ENCODE peak calls at places on chromosomes 2 and 18, in five cellular contexts. Z is fibroblast of the aortic adventitia, O is AG04450, J is GM23338, E is epithelial cell of esophagus. S is an unnamed sample.

GRCh38 chr2:202311823-202312388 is 46.3 kb downstream of the NOP58 start:
- DNase-seq in O (no peak), E (no peak), J (peak; percentile 4), Z (no peak), S (no peak)

GRCh38 chr2:172496096-172496709 is 59.7 kb upstream of the PDK1 start:
- DNase-seq in O (no peak), J (no peak), E (no peak), Z (no peak), S (no peak)

GRCh38 chr2:121565389-121566250 is 34.9 kb downstream of the RNU4ATAC start:
- DNase-seq in Z (no peak), O (no peak), E (no peak), J (no peak), S (no peak)

GRCh38 chr2:223418800-223419199 is 183.4 kb downstream of the SCG2 start:
- DNase-seq in J (no peak), E (no peak), O (no peak), Z (no peak), S (no peak)

GRCh38 chr2:137381731-137382130 is 582.5 kb upstream of the HNMT start:
- DNase-seq in O (no peak), Z (no peak), J (no peak), E (no peak), S (no peak)

GRCh38 chr2:216799873-216800421 is 59.9 kb downstream of the TNP1 start:
- DNase-seq in J (no peak), Z (peak; percentile 61), E (peak; percentile 7), O (peak; percentile 32), S (no peak)

GRCh38 chr18:55343396-55344073 is 244.5 kb downstream of the TCF4 start:
- DNase-seq in J (peak; percentile 60), O (no peak), E (peak; percentile 24), Z (peak; percentile 64), S (no peak)

GRCh38 chr2:237688081-237688480 is 60.7 kb downstream of the LRRFIP1 start:
- DNase-seq in Z (no peak), J (no peak), O (no peak), E (no peak), S (no peak)

GRCh38 chr2:101986386-101986785 is 5.4 kb upstream of the IL1R2 start:
- DNase-seq in J (no peak), Z (no peak), O (no peak), E (peak; percentile 49), S (no peak)

GRCh38 chr2:138997849-138998517 is 217.8 kb upstream of the NXPH2 start:
- DNase-seq in J (no peak), E (peak; percentile 90), Z (peak; percentile 13), O (no peak), S (no peak)

GRCh38 chr2:109511168-109511567 is 102.6 kb downstream of the SEPTIN10 start:
- DNase-seq in E (no peak), Z (no peak), J (no peak), O (no peak), S (no peak)

GRCh38 chr2:186748354-186748753 is 54.5 kb downstream of the FAM171B start:
- DNase-seq in E (peak; percentile 34), J (no peak), Z (no peak), O (no peak), S (peak; percentile 14)

GRCh38 chr18:40407913-40408312 is 1547.1 kb upstream of the PIK3C3 start:
- DNase-seq in Z (no peak), O (no peak), J (no peak), E (no peak), S (no peak)

GRCh38 chr2:207674826-207675225 is 36.6 kb upstream of the CCNYL1 start:
- DNase-seq in Z (no peak), E (no peak), O (no peak), J (peak; percentile 62), S (no peak)

GRCh38 chr18:21914739-21915319 is 174.2 kb downstream of the MIB1 start:
- DNase-seq in Z (peak; percentile 80), O (peak; percentile 18), J (peak; percentile 85), E (peak; percentile 54), S (no peak)

GRCh38 chr2:202780514-202781021 is 91.0 kb downstream of the ICA1L start:
- DNase-seq in Z (peak; percentile 52), E (peak; percentile 94), O (peak; percentile 2), J (no peak), S (peak; percentile 9)

DNA sequence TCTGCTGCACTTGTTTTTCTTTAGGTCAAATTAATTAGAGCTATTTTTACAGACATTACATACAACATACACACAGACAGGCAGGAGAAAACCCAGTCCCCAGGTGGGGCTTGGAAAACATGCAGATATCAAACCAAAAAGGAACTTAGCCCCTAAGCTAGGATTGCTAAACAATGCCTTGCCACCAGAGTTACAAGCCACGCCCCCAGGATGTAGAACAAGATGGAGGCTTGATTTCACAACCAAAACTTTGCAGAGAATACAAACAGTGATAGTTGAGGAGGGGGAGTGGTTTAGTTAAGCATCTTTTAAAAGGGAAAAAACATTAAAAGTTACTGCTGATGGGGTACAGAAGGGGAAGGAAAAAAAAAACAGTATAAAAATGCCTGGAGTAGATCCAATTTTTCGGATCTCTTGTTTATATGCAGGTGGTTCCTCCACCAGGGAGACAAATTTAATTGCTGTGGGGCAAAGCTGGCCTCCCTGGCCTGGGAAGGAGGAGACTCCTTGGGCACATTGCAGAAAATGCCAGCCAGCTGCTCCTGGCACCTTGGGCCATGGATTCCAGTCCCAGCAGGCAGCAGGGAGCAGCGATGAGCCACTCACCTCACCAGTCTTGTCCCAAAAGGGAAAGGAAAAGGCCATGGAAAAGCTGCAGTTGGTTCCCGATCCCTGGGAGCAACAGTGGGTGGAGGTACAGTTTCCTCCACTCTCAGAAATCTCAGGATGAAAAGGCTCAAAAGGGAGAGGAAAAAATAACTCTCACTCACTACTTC is 348.4 kb upstream of the REG3G start:
- DNase-seq in Z (no peak), O (no peak), E (no peak), J (peak; percentile 40), S (no peak)
- TF ChIP-seq CTCF in Z (no peak), O (no peak), E (no peak), J (no peak), S (no peak)

GRCh38 chr18:3995476-3996102 is 459.5 kb downstream of the DLGAP1 start:
- DNase-seq in O (peak; percentile 54), Z (peak; percentile 90), E (peak; percentile 81), J (peak; percentile 92), S (peak; percentile 65)
- H3K4me3 ChIP-seq in O (no peak overlapping the region), Z (no peak overlapping the region), E (no peak overlapping the region), J (no peak overlapping the region), S (no peak overlapping the region)

DNA sequence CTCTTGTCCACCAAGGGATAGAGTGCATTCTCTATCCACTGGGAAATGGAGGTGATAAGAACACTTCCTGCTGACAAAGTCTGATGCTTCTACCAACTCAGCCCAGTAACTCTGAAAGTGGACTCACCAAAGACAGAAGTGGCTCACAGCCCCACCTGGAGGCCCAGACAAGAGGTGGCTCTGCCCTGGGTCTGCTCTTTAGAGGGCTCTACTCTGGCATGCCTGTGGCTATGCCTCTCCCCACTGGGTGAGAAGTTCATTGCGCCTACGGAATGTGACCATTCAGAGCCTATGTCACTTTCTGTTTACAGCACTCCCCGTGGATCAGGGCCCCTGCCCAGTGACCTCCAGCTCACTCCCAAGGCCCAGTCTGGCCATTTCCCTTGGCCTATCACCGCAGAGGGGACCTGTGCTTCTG is 13.5 kb upstream of the XDH start:
- DNase-seq in E (peak; percentile 68), J (peak; percentile 39), O (no peak), Z (peak; percentile 35), S (no peak)
- TF ChIP-seq CTCF in E (peak; percentile 40), J (peak; percentile 19), O (peak; percentile 20), Z (peak; percentile 24), S (peak; percentile 24)

GRCh38 chr2:136130511-136130910 is 12.6 kb upstream of the CXCR4 start:
- DNase-seq in J (no peak), E (no peak), Z (no peak), O (no peak), S (no peak)

GRCh38 chr2:136132840-136133570 is 15.1 kb upstream of the CXCR4 start:
- DNase-seq in E (no peak), Z (no peak), O (no peak), J (no peak), S (no peak)

GRCh38 chr2:136130045-136130444 is 12.1 kb upstream of the CXCR4 start:
- DNase-seq in O (no peak), Z (no peak), J (no peak), E (no peak), S (no peak)

GRCh38 chr2:136131961-136132839 is 14.3 kb upstream of the CXCR4 start:
- DNase-seq in J (no peak), Z (no peak), O (no peak), E (no peak), S (no peak)

GRCh38 chr2:136131484-136131960 is 13.6 kb upstream of the CXCR4 start:
- DNase-seq in O (no peak), J (no peak), E (no peak), Z (no peak), S (no peak)
- H3K4me3 ChIP-seq in O (no peak overlapping the region), J (no peak overlapping the region), E (no peak overlapping the region), Z (no peak overlapping the region), S (no peak overlapping the region)

DNA sequence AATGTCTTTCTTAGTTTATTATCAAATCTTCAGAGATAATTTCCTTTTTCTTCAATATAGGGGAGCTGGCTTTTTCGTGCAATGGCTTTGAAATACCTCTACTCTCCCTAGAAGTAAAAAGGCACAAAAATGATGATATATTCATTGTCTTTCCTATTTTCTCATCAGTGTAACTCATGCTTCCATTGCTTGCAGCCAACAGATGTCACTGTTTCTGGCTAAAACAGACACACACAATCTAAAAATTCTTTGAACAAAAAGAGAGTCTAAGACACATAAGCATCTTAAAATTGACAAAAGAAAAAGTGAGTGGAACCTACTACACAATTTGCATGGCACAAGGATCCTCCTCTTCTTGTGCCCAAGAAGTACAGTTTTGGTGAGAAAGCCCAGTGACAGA is 448.7 kb upstream of the VRK2 start:
- DNase-seq in J (no peak), E (no peak), Z (no peak), O (no peak), S (no peak)
- TF ChIP-seq CTCF in J (peak; percentile 30), E (no peak), Z (no peak), O (no peak), S (no peak)

DNA sequence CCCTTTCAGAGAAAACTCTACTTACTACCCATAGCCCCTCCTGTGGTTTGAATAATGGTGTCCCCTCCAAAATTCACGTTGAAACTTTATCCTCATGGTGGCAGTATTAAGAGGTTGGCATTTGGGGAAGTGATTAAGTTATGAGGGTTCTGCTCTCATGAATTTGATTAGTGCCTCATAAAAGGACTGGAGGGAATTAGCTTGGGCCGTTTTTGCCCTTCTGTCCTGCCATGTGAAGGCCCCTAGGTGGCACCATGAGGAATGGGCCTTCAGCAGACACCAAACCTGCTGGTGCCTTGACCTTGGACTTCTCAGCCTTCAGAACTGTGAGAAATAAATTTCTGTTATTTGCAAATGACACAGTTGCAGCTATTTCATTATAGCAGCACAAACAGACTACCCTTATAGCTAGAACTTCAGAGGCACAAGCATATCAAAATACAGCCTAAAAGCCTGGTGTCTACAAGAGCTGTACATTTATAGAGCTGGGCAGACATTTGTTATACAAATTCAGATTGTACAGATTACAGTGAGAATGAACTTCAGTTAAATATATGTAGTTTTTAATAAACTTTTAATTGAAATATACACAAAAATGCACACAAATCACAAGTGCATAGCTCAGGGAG is 2.6 kb upstream of the PTPN2 start:
- DNase-seq in E (peak; percentile 41), O (no peak), J (peak; percentile 61), Z (no peak), S (no peak)
- H3K4me3 ChIP-seq in E (no peak overlapping the region), O (no peak overlapping the region), J (no peak overlapping the region), Z (no peak overlapping the region), S (no peak overlapping the region)

S was measured in HFF-Myc.